ENCODE peak calls at places on chromosomes 12 and 14, in ten cellular contexts. One of them, this sample, is unnamed.

GRCh38 chr14:100107236-100107635 is 42.0 kb downstream of the EVL start:
- DNase-seq in pulmonary artery endothelial cell: no peak
- DNase-seq in effector memory CD4-positive, alpha-beta T cell: no peak
- DNase-seq in renal cortical epithelial cell: no peak
- DNase-seq in activated T-cell treated with anti-CD3 and anti-CD28 coated beads, Interleukin-2, amount 50 U/mL, for 1 hour: no peak
- DNase-seq in Daoy: no peak
- DNase-seq in stimulated activated CD4-positive, alpha-beta T cell treated with anti-CD3 and anti-CD28 coated beads, Interleukin-15, amount 100 ng/mL, for 24 hours: no peak
- DNase-seq in Right ventricle myocardium inferior: no peak
- DNase-seq in AG09309: no peak
- DNase-seq in stimulated activated CD8-positive, alpha-beta memory T cell treated with anti-CD3 and anti-CD28 coated beads, Interleukin-4, amount 100 ng/mL, for 1 hour: no peak
- DNase-seq in this sample: no peak

GRCh38 chr12:51183816-51184215 is 10.9 kb upstream of the TFCP2 start:
- DNase-seq in pulmonary artery endothelial cell: no peak
- DNase-seq in effector memory CD4-positive, alpha-beta T cell: no peak
- DNase-seq in renal cortical epithelial cell: peak
- DNase-seq in activated T-cell treated with anti-CD3 and anti-CD28 coated beads, Interleukin-2, amount 50 U/mL, for 1 hour: no peak
- DNase-seq in Daoy: peak
- DNase-seq in stimulated activated CD4-positive, alpha-beta T cell treated with anti-CD3 and anti-CD28 coated beads, Interleukin-15, amount 100 ng/mL, for 24 hours: no peak
- DNase-seq in Right ventricle myocardium inferior: no peak
- DNase-seq in AG09309: no peak
- DNase-seq in stimulated activated CD8-positive, alpha-beta memory T cell treated with anti-CD3 and anti-CD28 coated beads, Interleukin-4, amount 100 ng/mL, for 1 hour: no peak
- DNase-seq in this sample: peak

GRCh38 chr12:54502485-54502884 is 4.9 kb downstream of the NCKAP1L start:
- DNase-seq in pulmonary artery endothelial cell: no peak
- DNase-seq in effector memory CD4-positive, alpha-beta T cell: no peak
- DNase-seq in renal cortical epithelial cell: no peak
- DNase-seq in activated T-cell treated with anti-CD3 and anti-CD28 coated beads, Interleukin-2, amount 50 U/mL, for 1 hour: no peak
- DNase-seq in Daoy: no peak
- DNase-seq in stimulated activated CD4-positive, alpha-beta T cell treated with anti-CD3 and anti-CD28 coated beads, Interleukin-15, amount 100 ng/mL, for 24 hours: no peak
- DNase-seq in Right ventricle myocardium inferior: no peak
- DNase-seq in AG09309: no peak
- DNase-seq in stimulated activated CD8-positive, alpha-beta memory T cell treated with anti-CD3 and anti-CD28 coated beads, Interleukin-4, amount 100 ng/mL, for 1 hour: no peak
- DNase-seq in this sample: no peak

GRCh38 chr12:2988494-2988893 is 29.3 kb downstream of the TEAD4 start:
- DNase-seq in pulmonary artery endothelial cell: no peak
- DNase-seq in effector memory CD4-positive, alpha-beta T cell: no peak
- DNase-seq in renal cortical epithelial cell: no peak
- DNase-seq in activated T-cell treated with anti-CD3 and anti-CD28 coated beads, Interleukin-2, amount 50 U/mL, for 1 hour: no peak
- DNase-seq in Daoy: no peak
- DNase-seq in stimulated activated CD4-positive, alpha-beta T cell treated with anti-CD3 and anti-CD28 coated beads, Interleukin-15, amount 100 ng/mL, for 24 hours: no peak
- DNase-seq in Right ventricle myocardium inferior: no peak
- DNase-seq in AG09309: no peak
- DNase-seq in stimulated activated CD8-positive, alpha-beta memory T cell treated with anti-CD3 and anti-CD28 coated beads, Interleukin-4, amount 100 ng/mL, for 1 hour: no peak
- DNase-seq in this sample: no peak

GRCh38 chr14:53109028-53109687 is 44.0 kb downstream of the DDHD1 start:
- DNase-seq in pulmonary artery endothelial cell: no peak
- DNase-seq in effector memory CD4-positive, alpha-beta T cell: no peak
- DNase-seq in renal cortical epithelial cell: no peak
- DNase-seq in activated T-cell treated with anti-CD3 and anti-CD28 coated beads, Interleukin-2, amount 50 U/mL, for 1 hour: no peak
- DNase-seq in Daoy: peak
- DNase-seq in stimulated activated CD4-positive, alpha-beta T cell treated with anti-CD3 and anti-CD28 coated beads, Interleukin-15, amount 100 ng/mL, for 24 hours: peak
- DNase-seq in Right ventricle myocardium inferior: no peak
- DNase-seq in AG09309: no peak
- DNase-seq in stimulated activated CD8-positive, alpha-beta memory T cell treated with anti-CD3 and anti-CD28 coated beads, Interleukin-4, amount 100 ng/mL, for 1 hour: no peak
- DNase-seq in this sample: no peak

GRCh38 chr12:57715786-57716185 is 21.9 kb downstream of the OS9 start:
- DNase-seq in pulmonary artery endothelial cell: no peak
- DNase-seq in effector memory CD4-positive, alpha-beta T cell: no peak
- DNase-seq in renal cortical epithelial cell: no peak
- DNase-seq in activated T-cell treated with anti-CD3 and anti-CD28 coated beads, Interleukin-2, amount 50 U/mL, for 1 hour: no peak
- DNase-seq in Daoy: no peak
- DNase-seq in stimulated activated CD4-positive, alpha-beta T cell treated with anti-CD3 and anti-CD28 coated beads, Interleukin-15, amount 100 ng/mL, for 24 hours: no peak
- DNase-seq in Right ventricle myocardium inferior: no peak
- DNase-seq in AG09309: no peak
- DNase-seq in stimulated activated CD8-positive, alpha-beta memory T cell treated with anti-CD3 and anti-CD28 coated beads, Interleukin-4, amount 100 ng/mL, for 1 hour: no peak
- DNase-seq in this sample: no peak

GRCh38 chr12:99600388-99600787 is 47.2 kb upstream of the GARIN6 start:
- DNase-seq in pulmonary artery endothelial cell: no peak
- DNase-seq in effector memory CD4-positive, alpha-beta T cell: no peak
- DNase-seq in renal cortical epithelial cell: peak
- DNase-seq in activated T-cell treated with anti-CD3 and anti-CD28 coated beads, Interleukin-2, amount 50 U/mL, for 1 hour: no peak
- DNase-seq in Daoy: no peak
- DNase-seq in stimulated activated CD4-positive, alpha-beta T cell treated with anti-CD3 and anti-CD28 coated beads, Interleukin-15, amount 100 ng/mL, for 24 hours: no peak
- DNase-seq in Right ventricle myocardium inferior: no peak
- DNase-seq in AG09309: no peak
- DNase-seq in stimulated activated CD8-positive, alpha-beta memory T cell treated with anti-CD3 and anti-CD28 coated beads, Interleukin-4, amount 100 ng/mL, for 1 hour: no peak
- DNase-seq in this sample: no peak

GRCh38 chr12:64990991-64991570 is 130.0 kb downstream of the WIF1 start:
- DNase-seq in pulmonary artery endothelial cell: no peak
- DNase-seq in effector memory CD4-positive, alpha-beta T cell: no peak
- DNase-seq in renal cortical epithelial cell: peak
- DNase-seq in activated T-cell treated with anti-CD3 and anti-CD28 coated beads, Interleukin-2, amount 50 U/mL, for 1 hour: no peak
- DNase-seq in Daoy: no peak
- DNase-seq in stimulated activated CD4-positive, alpha-beta T cell treated with anti-CD3 and anti-CD28 coated beads, Interleukin-15, amount 100 ng/mL, for 24 hours: no peak
- DNase-seq in Right ventricle myocardium inferior: no peak
- DNase-seq in AG09309: no peak
- DNase-seq in stimulated activated CD8-positive, alpha-beta memory T cell treated with anti-CD3 and anti-CD28 coated beads, Interleukin-4, amount 100 ng/mL, for 1 hour: no peak
- DNase-seq in this sample: no peak

GRCh38 chr14:22689186-22689585 is 45.0 kb upstream of the OR6J1 start:
- DNase-seq in pulmonary artery endothelial cell: peak
- DNase-seq in effector memory CD4-positive, alpha-beta T cell: no peak
- DNase-seq in renal cortical epithelial cell: peak
- DNase-seq in activated T-cell treated with anti-CD3 and anti-CD28 coated beads, Interleukin-2, amount 50 U/mL, for 1 hour: no peak
- DNase-seq in Daoy: peak
- DNase-seq in stimulated activated CD4-positive, alpha-beta T cell treated with anti-CD3 and anti-CD28 coated beads, Interleukin-15, amount 100 ng/mL, for 24 hours: no peak
- DNase-seq in Right ventricle myocardium inferior: no peak
- DNase-seq in AG09309: peak
- DNase-seq in stimulated activated CD8-positive, alpha-beta memory T cell treated with anti-CD3 and anti-CD28 coated beads, Interleukin-4, amount 100 ng/mL, for 1 hour: no peak
- DNase-seq in this sample: no peak

GRCh38 chr12:43711348-43711747 is 47.2 kb downstream of the PUS7L start:
- DNase-seq in pulmonary artery endothelial cell: no peak
- DNase-seq in effector memory CD4-positive, alpha-beta T cell: no peak
- DNase-seq in renal cortical epithelial cell: no peak
- DNase-seq in activated T-cell treated with anti-CD3 and anti-CD28 coated beads, Interleukin-2, amount 50 U/mL, for 1 hour: no peak
- DNase-seq in Daoy: no peak
- DNase-seq in stimulated activated CD4-positive, alpha-beta T cell treated with anti-CD3 and anti-CD28 coated beads, Interleukin-15, amount 100 ng/mL, for 24 hours: no peak
- DNase-seq in Right ventricle myocardium inferior: no peak
- DNase-seq in AG09309: no peak
- DNase-seq in stimulated activated CD8-positive, alpha-beta memory T cell treated with anti-CD3 and anti-CD28 coated beads, Interleukin-4, amount 100 ng/mL, for 1 hour: no peak
- DNase-seq in this sample: no peak

GRCh38 chr12:76790564-76791552 is 26.9 kb downstream of the ZDHHC17 start:
- DNase-seq in pulmonary artery endothelial cell: no peak
- DNase-seq in effector memory CD4-positive, alpha-beta T cell: no peak
- DNase-seq in renal cortical epithelial cell: peak
- DNase-seq in activated T-cell treated with anti-CD3 and anti-CD28 coated beads, Interleukin-2, amount 50 U/mL, for 1 hour: no peak
- DNase-seq in Daoy: peak
- DNase-seq in stimulated activated CD4-positive, alpha-beta T cell treated with anti-CD3 and anti-CD28 coated beads, Interleukin-15, amount 100 ng/mL, for 24 hours: no peak
- DNase-seq in Right ventricle myocardium inferior: no peak
- DNase-seq in AG09309: no peak
- DNase-seq in stimulated activated CD8-positive, alpha-beta memory T cell treated with anti-CD3 and anti-CD28 coated beads, Interleukin-4, amount 100 ng/mL, for 1 hour: no peak
- DNase-seq in this sample: peak

GRCh38 chr12:93115198-93115601 is 186.1 kb upstream of the EEA1 start:
- DNase-seq in pulmonary artery endothelial cell: no peak
- DNase-seq in effector memory CD4-positive, alpha-beta T cell: no peak
- DNase-seq in renal cortical epithelial cell: no peak
- DNase-seq in activated T-cell treated with anti-CD3 and anti-CD28 coated beads, Interleukin-2, amount 50 U/mL, for 1 hour: no peak
- DNase-seq in Daoy: no peak
- DNase-seq in stimulated activated CD4-positive, alpha-beta T cell treated with anti-CD3 and anti-CD28 coated beads, Interleukin-15, amount 100 ng/mL, for 24 hours: no peak
- DNase-seq in Right ventricle myocardium inferior: no peak
- DNase-seq in AG09309: peak
- DNase-seq in stimulated activated CD8-positive, alpha-beta memory T cell treated with anti-CD3 and anti-CD28 coated beads, Interleukin-4, amount 100 ng/mL, for 1 hour: no peak
- DNase-seq in this sample: no peak

GRCh38 chr14:52422650-52423356 is 108.7 kb downstream of the PTGER2 start:
- DNase-seq in pulmonary artery endothelial cell: no peak
- DNase-seq in effector memory CD4-positive, alpha-beta T cell: no peak
- DNase-seq in renal cortical epithelial cell: peak
- DNase-seq in activated T-cell treated with anti-CD3 and anti-CD28 coated beads, Interleukin-2, amount 50 U/mL, for 1 hour: no peak
- DNase-seq in Daoy: no peak
- DNase-seq in stimulated activated CD4-positive, alpha-beta T cell treated with anti-CD3 and anti-CD28 coated beads, Interleukin-15, amount 100 ng/mL, for 24 hours: no peak
- DNase-seq in Right ventricle myocardium inferior: no peak
- DNase-seq in AG09309: no peak
- DNase-seq in stimulated activated CD8-positive, alpha-beta memory T cell treated with anti-CD3 and anti-CD28 coated beads, Interleukin-4, amount 100 ng/mL, for 1 hour: no peak
- DNase-seq in this sample: no peak

GRCh38 chr12:121711925-121712461 is 559 bp upstream of the TMEM120B start:
- DNase-seq in pulmonary artery endothelial cell: no peak
- DNase-seq in effector memory CD4-positive, alpha-beta T cell: no peak
- DNase-seq in renal cortical epithelial cell: peak
- DNase-seq in activated T-cell treated with anti-CD3 and anti-CD28 coated beads, Interleukin-2, amount 50 U/mL, for 1 hour: no peak
- DNase-seq in Daoy: peak
- DNase-seq in stimulated activated CD4-positive, alpha-beta T cell treated with anti-CD3 and anti-CD28 coated beads, Interleukin-15, amount 100 ng/mL, for 24 hours: no peak
- DNase-seq in Right ventricle myocardium inferior: peak
- DNase-seq in AG09309: no peak
- DNase-seq in stimulated activated CD8-positive, alpha-beta memory T cell treated with anti-CD3 and anti-CD28 coated beads, Interleukin-4, amount 100 ng/mL, for 1 hour: no peak
- DNase-seq in this sample: peak

GRCh38 chr14:30960216-30960615 is 65.2 kb upstream of the AP4S1 start:
- DNase-seq in pulmonary artery endothelial cell: no peak
- DNase-seq in effector memory CD4-positive, alpha-beta T cell: no peak
- DNase-seq in renal cortical epithelial cell: peak
- DNase-seq in activated T-cell treated with anti-CD3 and anti-CD28 coated beads, Interleukin-2, amount 50 U/mL, for 1 hour: no peak
- DNase-seq in Daoy: no peak
- DNase-seq in stimulated activated CD4-positive, alpha-beta T cell treated with anti-CD3 and anti-CD28 coated beads, Interleukin-15, amount 100 ng/mL, for 24 hours: no peak
- DNase-seq in Right ventricle myocardium inferior: no peak
- DNase-seq in AG09309: no peak
- DNase-seq in stimulated activated CD8-positive, alpha-beta memory T cell treated with anti-CD3 and anti-CD28 coated beads, Interleukin-4, amount 100 ng/mL, for 1 hour: no peak
- DNase-seq in this sample: no peak

GRCh38 chr12:89707992-89708792 is 446 bp downstream of the ATP2B1 start:
- DNase-seq in pulmonary artery endothelial cell: no peak
- DNase-seq in effector memory CD4-positive, alpha-beta T cell: no peak
- DNase-seq in renal cortical epithelial cell: no peak
- DNase-seq in activated T-cell treated with anti-CD3 and anti-CD28 coated beads, Interleukin-2, amount 50 U/mL, for 1 hour: no peak
- DNase-seq in Daoy: peak
- DNase-seq in stimulated activated CD4-positive, alpha-beta T cell treated with anti-CD3 and anti-CD28 coated beads, Interleukin-15, amount 100 ng/mL, for 24 hours: peak
- DNase-seq in Right ventricle myocardium inferior: peak
- DNase-seq in AG09309: no peak
- DNase-seq in stimulated activated CD8-positive, alpha-beta memory T cell treated with anti-CD3 and anti-CD28 coated beads, Interleukin-4, amount 100 ng/mL, for 1 hour: peak
- DNase-seq in this sample: peak

GRCh38 chr14:85415015-85415712 is 114.8 kb upstream of the FLRT2 start:
- DNase-seq in pulmonary artery endothelial cell: peak
- DNase-seq in effector memory CD4-positive, alpha-beta T cell: no peak
- DNase-seq in renal cortical epithelial cell: peak
- DNase-seq in activated T-cell treated with anti-CD3 and anti-CD28 coated beads, Interleukin-2, amount 50 U/mL, for 1 hour: no peak
- DNase-seq in Daoy: peak
- DNase-seq in stimulated activated CD4-positive, alpha-beta T cell treated with anti-CD3 and anti-CD28 coated beads, Interleukin-15, amount 100 ng/mL, for 24 hours: no peak
- DNase-seq in Right ventricle myocardium inferior: no peak
- DNase-seq in AG09309: peak
- DNase-seq in stimulated activated CD8-positive, alpha-beta memory T cell treated with anti-CD3 and anti-CD28 coated beads, Interleukin-4, amount 100 ng/mL, for 1 hour: no peak
- DNase-seq in this sample: peak

GRCh38 chr14:49692895-49693737 is at the start of gene KLHDC1:
- DNase-seq in pulmonary artery endothelial cell: peak
- DNase-seq in effector memory CD4-positive, alpha-beta T cell: peak
- DNase-seq in renal cortical epithelial cell: peak
- DNase-seq in activated T-cell treated with anti-CD3 and anti-CD28 coated beads, Interleukin-2, amount 50 U/mL, for 1 hour: peak
- DNase-seq in Daoy: peak
- DNase-seq in stimulated activated CD4-positive, alpha-beta T cell treated with anti-CD3 and anti-CD28 coated beads, Interleukin-15, amount 100 ng/mL, for 24 hours: peak
- DNase-seq in Right ventricle myocardium inferior: peak
- DNase-seq in AG09309: peak
- DNase-seq in stimulated activated CD8-positive, alpha-beta memory T cell treated with anti-CD3 and anti-CD28 coated beads, Interleukin-4, amount 100 ng/mL, for 1 hour: peak
- DNase-seq in this sample: peak

GRCh38 chr14:77140343-77140936 is 1.2 kb downstream of the ZDHHC22 start:
- DNase-seq in pulmonary artery endothelial cell: no peak
- DNase-seq in effector memory CD4-positive, alpha-beta T cell: no peak
- DNase-seq in renal cortical epithelial cell: no peak
- DNase-seq in activated T-cell treated with anti-CD3 and anti-CD28 coated beads, Interleukin-2, amount 50 U/mL, for 1 hour: no peak
- DNase-seq in Daoy: peak
- DNase-seq in stimulated activated CD4-positive, alpha-beta T cell treated with anti-CD3 and anti-CD28 coated beads, Interleukin-15, amount 100 ng/mL, for 24 hours: no peak
- DNase-seq in Right ventricle myocardium inferior: no peak
- DNase-seq in AG09309: no peak
- DNase-seq in stimulated activated CD8-positive, alpha-beta memory T cell treated with anti-CD3 and anti-CD28 coated beads, Interleukin-4, amount 100 ng/mL, for 1 hour: no peak
- DNase-seq in this sample: no peak

GRCh38 chr12:113305281-113305856 is 29.5 kb downstream of the SLC8B1 start:
- DNase-seq in pulmonary artery endothelial cell: no peak
- DNase-seq in effector memory CD4-positive, alpha-beta T cell: no peak
- DNase-seq in renal cortical epithelial cell: no peak
- DNase-seq in activated T-cell treated with anti-CD3 and anti-CD28 coated beads, Interleukin-2, amount 50 U/mL, for 1 hour: no peak
- DNase-seq in Daoy: no peak
- DNase-seq in stimulated activated CD4-positive, alpha-beta T cell treated with anti-CD3 and anti-CD28 coated beads, Interleukin-15, amount 100 ng/mL, for 24 hours: no peak
- DNase-seq in Right ventricle myocardium inferior: no peak
- DNase-seq in AG09309: no peak
- DNase-seq in stimulated activated CD8-positive, alpha-beta memory T cell treated with anti-CD3 and anti-CD28 coated beads, Interleukin-4, amount 100 ng/mL, for 1 hour: no peak
- DNase-seq in this sample: no peak

GRCh38 chr12:57817261-57817989 is 1.1 kb downstream of the AVIL start:
- DNase-seq in pulmonary artery endothelial cell: no peak
- DNase-seq in effector memory CD4-positive, alpha-beta T cell: no peak
- DNase-seq in renal cortical epithelial cell: no peak
- DNase-seq in activated T-cell treated with anti-CD3 and anti-CD28 coated beads, Interleukin-2, amount 50 U/mL, for 1 hour: no peak
- DNase-seq in Daoy: no peak
- DNase-seq in stimulated activated CD4-positive, alpha-beta T cell treated with anti-CD3 and anti-CD28 coated beads, Interleukin-15, amount 100 ng/mL, for 24 hours: no peak
- DNase-seq in Right ventricle myocardium inferior: no peak
- DNase-seq in AG09309: no peak
- DNase-seq in stimulated activated CD8-positive, alpha-beta memory T cell treated with anti-CD3 and anti-CD28 coated beads, Interleukin-4, amount 100 ng/mL, for 1 hour: no peak
- DNase-seq in this sample: no peak

GRCh38 chr12:67720383-67720856 is 71.9 kb downstream of the DYRK2 start:
- DNase-seq in pulmonary artery endothelial cell: no peak
- DNase-seq in effector memory CD4-positive, alpha-beta T cell: no peak
- DNase-seq in renal cortical epithelial cell: no peak
- DNase-seq in activated T-cell treated with anti-CD3 and anti-CD28 coated beads, Interleukin-2, amount 50 U/mL, for 1 hour: no peak
- DNase-seq in Daoy: peak
- DNase-seq in stimulated activated CD4-positive, alpha-beta T cell treated with anti-CD3 and anti-CD28 coated beads, Interleukin-15, amount 100 ng/mL, for 24 hours: no peak
- DNase-seq in Right ventricle myocardium inferior: no peak
- DNase-seq in AG09309: peak
- DNase-seq in stimulated activated CD8-positive, alpha-beta memory T cell treated with anti-CD3 and anti-CD28 coated beads, Interleukin-4, amount 100 ng/mL, for 1 hour: no peak
- DNase-seq in this sample: no peak

GRCh38 chr12:83823386-83824045 is 1089.1 kb downstream of the SLC6A15 start:
- DNase-seq in pulmonary artery endothelial cell: no peak
- DNase-seq in effector memory CD4-positive, alpha-beta T cell: no peak
- DNase-seq in renal cortical epithelial cell: peak
- DNase-seq in activated T-cell treated with anti-CD3 and anti-CD28 coated beads, Interleukin-2, amount 50 U/mL, for 1 hour: no peak
- DNase-seq in Daoy: peak
- DNase-seq in stimulated activated CD4-positive, alpha-beta T cell treated with anti-CD3 and anti-CD28 coated beads, Interleukin-15, amount 100 ng/mL, for 24 hours: peak
- DNase-seq in Right ventricle myocardium inferior: peak
- DNase-seq in AG09309: no peak
- DNase-seq in stimulated activated CD8-positive, alpha-beta memory T cell treated with anti-CD3 and anti-CD28 coated beads, Interleukin-4, amount 100 ng/mL, for 1 hour: no peak
- DNase-seq in this sample: peak

GRCh38 chr12:47396902-47397663 is 308.7 kb downstream of the RPAP3 start:
- DNase-seq in pulmonary artery endothelial cell: no peak
- DNase-seq in effector memory CD4-positive, alpha-beta T cell: peak
- DNase-seq in renal cortical epithelial cell: no peak
- DNase-seq in activated T-cell treated with anti-CD3 and anti-CD28 coated beads, Interleukin-2, amount 50 U/mL, for 1 hour: no peak
- DNase-seq in Daoy: no peak
- DNase-seq in stimulated activated CD4-positive, alpha-beta T cell treated with anti-CD3 and anti-CD28 coated beads, Interleukin-15, amount 100 ng/mL, for 24 hours: peak
- DNase-seq in Right ventricle myocardium inferior: no peak
- DNase-seq in AG09309: no peak
- DNase-seq in stimulated activated CD8-positive, alpha-beta memory T cell treated with anti-CD3 and anti-CD28 coated beads, Interleukin-4, amount 100 ng/mL, for 1 hour: no peak
- DNase-seq in this sample: no peak

GRCh38 chr12:62006076-62006732 is 254.0 kb upstream of the USP15 start:
- DNase-seq in pulmonary artery endothelial cell: peak
- DNase-seq in effector memory CD4-positive, alpha-beta T cell: no peak
- DNase-seq in renal cortical epithelial cell: peak
- DNase-seq in activated T-cell treated with anti-CD3 and anti-CD28 coated beads, Interleukin-2, amount 50 U/mL, for 1 hour: no peak
- DNase-seq in Daoy: peak
- DNase-seq in stimulated activated CD4-positive, alpha-beta T cell treated with anti-CD3 and anti-CD28 coated beads, Interleukin-15, amount 100 ng/mL, for 24 hours: peak
- DNase-seq in Right ventricle myocardium inferior: no peak
- DNase-seq in AG09309: peak
- DNase-seq in stimulated activated CD8-positive, alpha-beta memory T cell treated with anti-CD3 and anti-CD28 coated beads, Interleukin-4, amount 100 ng/mL, for 1 hour: no peak
- DNase-seq in this sample: peak

GRCh38 chr12:8742501-8742900 is 44.7 kb downstream of the RIMKLB start:
- DNase-seq in pulmonary artery endothelial cell: no peak
- DNase-seq in effector memory CD4-positive, alpha-beta T cell: no peak
- DNase-seq in renal cortical epithelial cell: peak
- DNase-seq in activated T-cell treated with anti-CD3 and anti-CD28 coated beads, Interleukin-2, amount 50 U/mL, for 1 hour: no peak
- DNase-seq in Daoy: peak
- DNase-seq in stimulated activated CD4-positive, alpha-beta T cell treated with anti-CD3 and anti-CD28 coated beads, Interleukin-15, amount 100 ng/mL, for 24 hours: no peak
- DNase-seq in Right ventricle myocardium inferior: no peak
- DNase-seq in AG09309: peak
- DNase-seq in stimulated activated CD8-positive, alpha-beta memory T cell treated with anti-CD3 and anti-CD28 coated beads, Interleukin-4, amount 100 ng/mL, for 1 hour: no peak
- DNase-seq in this sample: no peak

GRCh38 chr14:69708586-69709169 is 58.3 kb upstream of the SRSF5 start:
- DNase-seq in pulmonary artery endothelial cell: no peak
- DNase-seq in effector memory CD4-positive, alpha-beta T cell: no peak
- DNase-seq in renal cortical epithelial cell: no peak
- DNase-seq in activated T-cell treated with anti-CD3 and anti-CD28 coated beads, Interleukin-2, amount 50 U/mL, for 1 hour: no peak
- DNase-seq in Daoy: no peak
- DNase-seq in stimulated activated CD4-positive, alpha-beta T cell treated with anti-CD3 and anti-CD28 coated beads, Interleukin-15, amount 100 ng/mL, for 24 hours: peak
- DNase-seq in Right ventricle myocardium inferior: no peak
- DNase-seq in AG09309: no peak
- DNase-seq in stimulated activated CD8-positive, alpha-beta memory T cell treated with anti-CD3 and anti-CD28 coated beads, Interleukin-4, amount 100 ng/mL, for 1 hour: no peak
- DNase-seq in this sample: peak

GRCh38 chr12:59383426-59383822 is 212.4 kb upstream of the SLC16A7 start:
- DNase-seq in pulmonary artery endothelial cell: no peak
- DNase-seq in effector memory CD4-positive, alpha-beta T cell: no peak
- DNase-seq in renal cortical epithelial cell: no peak
- DNase-seq in activated T-cell treated with anti-CD3 and anti-CD28 coated beads, Interleukin-2, amount 50 U/mL, for 1 hour: no peak
- DNase-seq in Daoy: no peak
- DNase-seq in stimulated activated CD4-positive, alpha-beta T cell treated with anti-CD3 and anti-CD28 coated beads, Interleukin-15, amount 100 ng/mL, for 24 hours: no peak
- DNase-seq in Right ventricle myocardium inferior: no peak
- DNase-seq in AG09309: peak
- DNase-seq in stimulated activated CD8-positive, alpha-beta memory T cell treated with anti-CD3 and anti-CD28 coated beads, Interleukin-4, amount 100 ng/mL, for 1 hour: no peak
- DNase-seq in this sample: no peak

This sample was measured in GM23338.